ENCODE peak calls at places on chromosomes 11 and 22, in nine cellular contexts. T is stimulated activated effector memory CD8-positive, alpha-beta T cell treated with anti-CD3 and anti-CD28 coated beads, Interleukin-12 subunit alpha, Interleukin-12 subunit beta, amount 100 ng/mL, for 72 hours; S is HFF-Myc; L is progenitor cell of endocrine pancreas; E is RWPE1; W is RWPE2; V is RPMI7951; G is activated CD4-positive, alpha-beta T cell treated with anti-CD3 and anti-CD28 coated beads, Interleukin-2, amount 10 ng/mL, durations not matched to agents 7 days and 5 days; H is SJSA1. J is an unnamed sample.

GRCh38 chr11:44248109-44248508 is 61.8 kb downstream of the ALX4 start:
- DNase-seq in T (no peak), S (no peak), L (no peak), E (no peak), W (no peak), V (peak), G (no peak), H (no peak), J (no peak)

GRCh38 chr11:128365044-128365443 is 222.3 kb downstream of the ETS1 start:
- DNase-seq in T (no peak), S (peak), L (no peak), E (peak), W (no peak), V (peak), G (peak), H (no peak), J (peak)

GRCh38 chr11:116170526-116171120 is 602.2 kb downstream of the BUD13 start:
- DNase-seq in T (no peak), S (no peak), L (no peak), E (no peak), W (no peak), V (no peak), G (peak), H (no peak), J (no peak)

GRCh38 chr11:123183391-123184099 is 11.5 kb downstream of the CLMP start:
- DNase-seq in T (no peak), S (no peak), L (no peak), E (peak), W (no peak), V (peak), G (no peak), H (no peak), J (peak)

GRCh38 chr22:40567106-40567505 is 69.4 kb downstream of the MRTFA start:
- DNase-seq in T (no peak), S (no peak), L (no peak), E (peak), W (no peak), V (no peak), G (no peak), H (no peak), J (no peak)

GRCh38 chr11:66546368-66546965 is at the start of gene ACTN3:
- DNase-seq in T (no peak), S (peak), L (no peak), E (no peak), W (no peak), V (peak), G (peak), H (no peak), J (no peak)

GRCh38 chr22:37213941-37214340 is 1.7 kb upstream of the SSTR3 start:
- DNase-seq in T (no peak), S (no peak), L (no peak), E (no peak), W (peak), V (no peak), G (no peak), H (no peak), J (no peak)

GRCh38 chr11:17263803-17264202 is 12.7 kb upstream of the NUCB2 start:
- DNase-seq in T (no peak), S (no peak), L (no peak), E (peak), W (no peak), V (peak), G (no peak), H (no peak), J (no peak)

GRCh38 chr22:27435839-27436581 is 365.5 kb downstream of the MN1 start:
- DNase-seq in T (no peak), S (peak), L (no peak), E (no peak), W (no peak), V (peak), G (no peak), H (no peak), J (no peak)

GRCh38 chr11:2940166-2940929 is 11.1 kb upstream of the PHLDA2 start:
- DNase-seq in T (no peak), S (no peak), L (no peak), E (peak), W (peak), V (peak), G (peak), H (peak), J (peak)

GRCh38 chr22:32044913-32045312 is 1.9 kb downstream of the SLC5A1 start:
- DNase-seq in T (no peak), S (no peak), L (no peak), E (no peak), W (no peak), V (no peak), G (no peak), H (no peak), J (peak)

GRCh38 chr11:45211732-45212131 is 65.3 kb downstream of the PRDM11 start:
- DNase-seq in T (no peak), S (no peak), L (no peak), E (no peak), W (no peak), V (no peak), G (no peak), H (no peak), J (no peak)

GRCh38 chr11:127925430-127925829 is 661.9 kb downstream of the ETS1 start:
- DNase-seq in T (no peak), S (no peak), L (no peak), E (no peak), W (no peak), V (peak), G (no peak), H (no peak), J (no peak)

GRCh38 chr11:561148-562003 is 606 bp downstream of the RASSF7 start:
- DNase-seq in T (no peak), S (no peak), L (peak), E (peak), W (no peak), V (peak), G (peak), H (no peak), J (peak)

GRCh38 chr22:44430716-44431115 is 67.3 kb downstream of the RTL6 start:
- DNase-seq in T (no peak), S (no peak), L (no peak), E (no peak), W (no peak), V (no peak), G (no peak), H (no peak), J (no peak)

J was measured in LoVo.